ENCODE peak calls at places on chromosomes 1 and 21, in eight cellular contexts. O, G, Q, N, D, K, V and R are unnamed samples.
A peak's percentile ranks its signal among the peaks of the same experiment; 100 is the strongest.

GRCh38 chr21:32611471-32611997 is 643 bp downstream of the CFAP298 start:
- DNase-seq in O (peak; percentile 11), G (peak; percentile 26), Q (peak; percentile 12), N (peak; percentile 44), D (peak; percentile 68), K (no peak), V (no peak), R (no peak)

GRCh38 chr1:43666608-43667007 is 16.7 kb downstream of the KDM4A start:
- DNase-seq in O (no peak), G (no peak), Q (no peak), N (no peak), D (no peak), K (peak; percentile 23), V (no peak), R (no peak)

GRCh38 chr1:2232255-2232915 is 4.3 kb downstream of the SKI start:
- DNase-seq in O (no peak), G (no peak), Q (no peak), N (peak; percentile 34), D (no peak), K (no peak), V (no peak), R (no peak)

GRCh38 chr1:39102537-39103320 is 76.6 kb downstream of the NDUFS5 start:
- DNase-seq in O (peak; percentile 62), G (no peak), Q (no peak), N (no peak), D (peak; percentile 71), K (peak; percentile 63), V (peak; percentile 69), R (no peak)

GRCh38 chr1:22231995-22232690 is 89.2 kb upstream of the WNT4 start:
- DNase-seq in O (no peak), G (no peak), Q (no peak), N (no peak), D (no peak), K (no peak), V (no peak), R (no peak)

GRCh38 chr1:44941424-44942324 is 44.7 kb downstream of the EIF2B3 start:
- DNase-seq in O (no peak), G (no peak), Q (no peak), N (no peak), D (no peak), K (no peak), V (no peak), R (no peak)

GRCh38 chr1:32758177-32758794 is 55.7 kb upstream of the SYNC start:
- DNase-seq in O (no peak), G (no peak), Q (no peak), N (no peak), D (no peak), K (no peak), V (no peak), R (no peak)

GRCh38 chr1:202107801-202108731 is 14.7 kb upstream of the GPR37L1 start:
- DNase-seq in O (peak; percentile 98), G (no peak), Q (no peak), N (peak; percentile 67), D (no peak), K (no peak), V (no peak), R (no peak)

GRCh38 chr1:66733348-66734017 is 18.8 kb upstream of the DYNLT5 start:
- DNase-seq in O (no peak), G (no peak), Q (no peak), N (no peak), D (no peak), K (no peak), V (no peak), R (no peak)

GRCh38 chr1:95116666-95117206 is 419 bp upstream of the TLCD4 start:
- DNase-seq in O (peak; percentile 85), G (peak; percentile 47), Q (peak; percentile 2), N (peak; percentile 68), D (peak; percentile 57), K (no peak), V (no peak), R (no peak)

GRCh38 chr1:116521186-116521585 is 49.6 kb downstream of the CD58 start:
- DNase-seq in O (no peak), G (no peak), Q (no peak), N (no peak), D (no peak), K (peak; percentile 90), V (no peak), R (no peak)

GRCh38 chr1:221522440-221523050 is 219.3 kb downstream of the DUSP10 start:
- DNase-seq in O (no peak), G (no peak), Q (no peak), N (no peak), D (no peak), K (peak; percentile 36), V (no peak), R (no peak)

GRCh38 chr1:31811605-31812004 is 4.2 kb downstream of the SPOCD1 start:
- DNase-seq in O (no peak), G (no peak), Q (peak; percentile 19), N (no peak), D (no peak), K (no peak), V (no peak), R (no peak)

GRCh38 chr1:92398519-92398918 is 88.2 kb downstream of the GFI1 start:
- DNase-seq in O (no peak), G (no peak), Q (no peak), N (no peak), D (no peak), K (no peak), V (no peak), R (no peak)

GRCh38 chr1:11822091-11822490 is 16.1 kb downstream of the CLCN6 start:
- DNase-seq in O (no peak), G (no peak), Q (no peak), N (no peak), D (no peak), K (no peak), V (no peak), R (no peak)

GRCh38 chr21:41816583-41817165 is 49.8 kb upstream of the RIPK4 start:
- DNase-seq in O (peak; percentile 70), G (peak; percentile 40), Q (no peak), N (peak; percentile 76), D (peak; percentile 76), K (peak; percentile 26), V (peak; percentile 21), R (no peak)

GRCh38 chr1:31397360-31398095 is 15.5 kb upstream of the SERINC2 start:
- DNase-seq in O (no peak), G (no peak), Q (no peak), N (no peak), D (no peak), K (no peak), V (no peak), R (no peak)

GRCh38 chr21:34885125-34885524 is 164.0 kb downstream of the RUNX1 start:
- DNase-seq in O (no peak), G (no peak), Q (no peak), N (no peak), D (no peak), K (no peak), V (no peak), R (no peak)

GRCh38 chr21:27582246-27582945 is 615.5 kb upstream of the ADAMTS5 start:
- DNase-seq in O (no peak), G (no peak), Q (no peak), N (no peak), D (no peak), K (no peak), V (no peak), R (no peak)

GRCh38 chr1:247365023-247365422 is 33.4 kb upstream of the ZNF496 start:
- DNase-seq in O (no peak), G (no peak), Q (no peak), N (no peak), D (no peak), K (no peak), V (no peak), R (no peak)

GRCh38 chr21:45987121-45987711 is 5.6 kb downstream of the COL6A1 start:
- DNase-seq in O (no peak), G (no peak), Q (no peak), N (peak; percentile 30), D (no peak), K (no peak), V (no peak), R (no peak)

GRCh38 chr1:204871405-204872037 is 859 bp downstream of the NFASC start:
- DNase-seq in O (no peak), G (no peak), Q (no peak), N (no peak), D (no peak), K (no peak), V (no peak), R (no peak)